ENCODE peak calls at places on chromosomes 12 and 14, in nine cellular contexts. K is activated T-helper 1 cell treated with Interleukin-2 at 50 U/mL for 16 hours, B is AG08395, O is SJSA1, R is sciatic nerve, Z is amniotic epithelial cell, N is Ammon's horn, I is GM04503, A is MV-4-11. J is an unnamed sample.

GRCh38 chr12:23731035-23731434 is 218.4 kb downstream of the SOX5 start:
- DNase-seq in K (no peak), B (no peak), O (no peak), R (no peak), Z (no peak), N (no peak), I (no peak), A (no peak), J (no peak)

GRCh38 chr14:24837280-24838046 is 203.5 kb upstream of the GZMB start:
- DNase-seq in K (no peak), B (peak), O (no peak), R (no peak), Z (peak), N (no peak), I (no peak), A (no peak), J (no peak)

GRCh38 chr12:12010277-12011031 is 60.3 kb upstream of the BCL2L14 start:
- DNase-seq in K (no peak), B (peak), O (peak), R (peak), Z (peak), N (peak), I (no peak), A (peak), J (peak)

GRCh38 chr12:123571343-123571813 is 13.0 kb upstream of the TMED2 start:
- DNase-seq in K (no peak), B (peak), O (peak), R (peak), Z (peak), N (peak), I (peak), A (no peak), J (no peak)

GRCh38 chr12:6605425-6606330 is 1.5 kb downstream of the CHD4 start:
- DNase-seq in K (no peak), B (peak), O (peak), R (no peak), Z (peak), N (peak), I (no peak), A (no peak), J (peak)

GRCh38 chr14:102873131-102873530 is 49.3 kb upstream of the AMN start:
- DNase-seq in K (no peak), B (no peak), O (no peak), R (no peak), Z (no peak), N (no peak), I (no peak), A (no peak), J (no peak)

GRCh38 chr14:92726135-92726932 is 22.1 kb downstream of the LGMN start:
- DNase-seq in K (no peak), B (peak), O (peak), R (no peak), Z (peak), N (no peak), I (no peak), A (peak), J (no peak)

GRCh38 chr12:47734725-47735480 is 9.6 kb upstream of the ENDOU start:
- DNase-seq in K (no peak), B (no peak), O (no peak), R (no peak), Z (no peak), N (peak), I (no peak), A (no peak), J (no peak)

GRCh38 chr12:22318122-22318737 is 16.3 kb downstream of the ST8SIA1 start:
- DNase-seq in K (no peak), B (peak), O (no peak), R (no peak), Z (peak), N (no peak), I (no peak), A (peak), J (no peak)

GRCh38 chr12:31393004-31393550 is 67.1 kb upstream of the SINHCAF start:
- DNase-seq in K (no peak), B (no peak), O (no peak), R (no peak), Z (no peak), N (peak), I (no peak), A (no peak), J (no peak)

GRCh38 chr14:70646705-70647104 is 5.0 kb downstream of the TTC9 start:
- DNase-seq in K (no peak), B (no peak), O (no peak), R (no peak), Z (no peak), N (no peak), I (no peak), A (no peak), J (no peak)

GRCh38 chr12:118741196-118741595 is 240.1 kb upstream of the SRRM4 start:
- DNase-seq in K (no peak), B (no peak), O (peak), R (no peak), Z (no peak), N (peak), I (no peak), A (no peak), J (no peak)

GRCh38 chr12:23001487-23001886 is 376.5 kb downstream of the ETNK1 start:
- DNase-seq in K (no peak), B (no peak), O (no peak), R (no peak), Z (no peak), N (no peak), I (no peak), A (no peak), J (no peak)